ENCODE peak calls at places on chromosome 11, in nine cellular contexts. H, K, M, F, C, L, J, V and N are unnamed samples.

GRCh38 chr11:8060801-8061554 is 20.0 kb upstream of the TUB start:
- DNase-seq in F (peak), C (no peak), K (peak), H (no peak), M (peak), V (peak), L (no peak), J (no peak), N (peak)

GRCh38 chr11:128316541-128317206 is 270.7 kb downstream of the ETS1 start:
- DNase-seq in M (peak), J (no peak), C (no peak), K (no peak), F (no peak), H (no peak), L (no peak), V (no peak), N (no peak)

GRCh38 chr11:6320411-6321207 is at the start of gene CAVIN3:
- DNase-seq in H (peak), K (peak), L (peak), C (peak), J (peak), F (peak), V (no peak), M (peak), N (peak)

GRCh38 chr11:64604458-64605247 is 13.6 kb downstream of the SLC22A12 start:
- DNase-seq in J (no peak), F (no peak), H (no peak), M (no peak), L (no peak), K (no peak), C (no peak), V (no peak), N (no peak)

GRCh38 chr11:6603287-6604080 is at the start of the genes ILK and RRP8:
- DNase-seq in K (peak), M (peak), L (peak), J (peak), C (peak), H (peak), V (peak), F (peak), N (peak)

GRCh38 chr11:68950776-68951175 is 30.0 kb downstream of the MRGPRD start:
- DNase-seq in K (no peak), M (no peak), V (no peak), L (no peak), J (no peak), F (no peak), C (no peak), H (no peak), N (no peak)

GRCh38 chr11:58980159-58980843 is 41.0 kb downstream of the GLYATL1 start:
- DNase-seq in V (no peak), K (no peak), M (no peak), H (no peak), C (no peak), J (no peak), F (no peak), L (no peak), N (no peak)

GRCh38 chr11:69209936-69210659 is 54.4 kb downstream of the SMIM38 start:
- DNase-seq in V (no peak), L (no peak), C (no peak), J (no peak), H (no peak), F (no peak), M (no peak), K (no peak), N (no peak)

GRCh38 chr11:116511684-116512083 is 261.1 kb downstream of the BUD13 start:
- DNase-seq in F (no peak), L (peak), M (no peak), H (no peak), V (no peak), K (no peak), C (no peak), J (no peak), N (no peak)

GRCh38 chr11:11567862-11568650 is 53.7 kb downstream of the GALNT18 start:
- DNase-seq in V (peak), H (no peak), F (no peak), C (no peak), M (no peak), J (no peak), L (no peak), K (peak), N (peak)

GRCh38 chr11:43936081-43936480 is 6.4 kb upstream of the C11orf96 start:
- DNase-seq in L (no peak), H (no peak), V (no peak), J (no peak), C (no peak), K (peak), F (no peak), M (no peak), N (no peak)

GRCh38 chr11:46918087-46918751 is at the start of gene LRP4:
- DNase-seq in M (peak), L (peak), K (peak), H (peak), F (no peak), C (peak), J (peak), V (no peak), N (no peak)

GRCh38 chr11:115065314-115065713 is 387.0 kb downstream of the NXPE2 start:
- DNase-seq in J (no peak), L (no peak), F (no peak), V (no peak), M (no peak), K (no peak), C (no peak), H (no peak), N (no peak)

GRCh38 chr11:78365381-78365792 is 52.2 kb downstream of the GAB2 start:
- DNase-seq in F (no peak), V (no peak), L (no peak), J (no peak), K (peak), M (peak), H (peak), C (no peak), N (no peak)

GRCh38 chr11:59206635-59207034 is 6.1 kb downstream of the MPEG1 start:
- DNase-seq in C (no peak), V (peak), H (peak), L (peak), F (no peak), K (peak), M (peak), J (peak), N (no peak)

GRCh38 chr11:110362916-110363574 is 66.6 kb upstream of the RDX start:
- DNase-seq in H (peak), M (peak), V (no peak), L (peak), F (no peak), C (peak), K (peak), J (peak), N (no peak)

GRCh38 chr11:10716122-10716521 is 22.6 kb upstream of the IRAG1 start:
- DNase-seq in K (no peak), V (no peak), M (no peak), L (no peak), J (no peak), F (no peak), C (no peak), H (no peak), N (peak)

GRCh38 chr11:70590356-70590991 is 192.1 kb downstream of the CTTN start:
- DNase-seq in V (no peak), L (no peak), J (peak), C (no peak), F (no peak), M (no peak), K (no peak), H (no peak), N (no peak)

GRCh38 chr11:131618203-131618602 is 247.8 kb downstream of the NTM start:
- DNase-seq in V (no peak), J (no peak), F (no peak), M (peak), H (no peak), L (no peak), K (peak), C (no peak), N (peak)
- H3K4me3 ChIP-seq in V (no peak), J (no peak), F (no peak), M (no peak), H (no peak), L (no peak), K (no peak), C (no peak), N (no peak)

GRCh38 chr11:85725510-85726258 is 39.7 kb upstream of the CCDC89 start:
- DNase-seq in C (no peak), K (peak), F (peak), M (peak), J (no peak), V (no peak), L (no peak), H (no peak), N (peak)
- TF ChIP-seq CTCF in C (no peak), K (peak), F (peak), M (no peak), J (no peak), V (no peak), L (no peak), H (no peak), N (peak)

GRCh38 chr11:27471588-27472397 is 797 bp downstream of the LGR4 start:
- DNase-seq in C (peak), M (peak), V (no peak), K (peak), F (no peak), H (peak), L (peak), J (peak), N (no peak)

GRCh38 chr11:27472398-27473016 is at the start of gene LGR4:
- DNase-seq in M (peak), H (peak), L (peak), K (peak), F (peak), C (peak), J (peak), V (peak), N (peak)

GRCh38 chr11:27475622-27476021 is 3.0 kb upstream of the LGR4 start:
- DNase-seq in V (no peak), C (no peak), K (no peak), J (no peak), F (no peak), L (no peak), H (no peak), M (no peak), N (no peak)

GRCh38 chr11:27471067-27471587 is 1.5 kb downstream of the LGR4 start:
- DNase-seq in M (no peak), F (no peak), L (peak), V (no peak), J (no peak), C (no peak), H (peak), K (no peak), N (no peak)

GRCh38 chr11:27473017-27473406 is 422 bp upstream of the LGR4 start:
- DNase-seq in F (no peak), H (no peak), K (no peak), M (no peak), V (no peak), L (no peak), J (no peak), C (no peak), N (no peak)
- H3K4me3 ChIP-seq in F (peak), H (peak), K (peak), M (peak), V (peak), L (no peak), J (no peak), C (peak), N (peak)

GRCh38 chr11:126766425-126766824 is 234.1 kb downstream of the KIRREL3 start:
- DNase-seq in C (no peak), J (no peak), M (no peak), K (no peak), L (no peak), H (no peak), F (no peak), V (no peak), N (no peak)
- TF ChIP-seq CTCF in C (no peak), J (no peak), M (no peak), K (no peak), L (no peak), H (no peak), F (no peak), V (no peak), N (no peak)

DNA sequence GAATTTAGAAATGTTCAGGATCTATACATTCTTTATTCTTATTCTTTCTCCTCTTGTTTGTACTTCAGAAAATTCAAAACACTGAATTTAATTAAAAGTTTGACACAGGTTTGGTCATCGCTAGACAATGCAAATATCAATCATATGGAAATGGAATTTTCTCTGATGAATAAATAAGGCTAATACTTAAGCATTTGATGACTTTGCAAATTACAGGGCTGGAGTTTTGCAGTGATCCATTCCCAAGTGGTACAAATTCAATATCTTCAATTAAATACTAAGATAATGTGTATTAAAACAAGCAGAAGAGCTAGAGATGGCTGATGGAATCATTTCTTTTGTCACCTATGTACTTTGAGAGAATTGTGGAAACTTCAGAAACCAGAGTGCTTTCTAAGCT is 439.6 kb downstream of the DYNC2H1 start:
- DNase-seq in M (no peak), V (no peak), H (no peak), K (no peak), C (no peak), L (no peak), F (no peak), J (no peak), N (no peak)
- H3K4me3 ChIP-seq in M (no peak), V (no peak), H (no peak), K (no peak), C (no peak), L (no peak), F (no peak), J (no peak), N (no peak)

DNA sequence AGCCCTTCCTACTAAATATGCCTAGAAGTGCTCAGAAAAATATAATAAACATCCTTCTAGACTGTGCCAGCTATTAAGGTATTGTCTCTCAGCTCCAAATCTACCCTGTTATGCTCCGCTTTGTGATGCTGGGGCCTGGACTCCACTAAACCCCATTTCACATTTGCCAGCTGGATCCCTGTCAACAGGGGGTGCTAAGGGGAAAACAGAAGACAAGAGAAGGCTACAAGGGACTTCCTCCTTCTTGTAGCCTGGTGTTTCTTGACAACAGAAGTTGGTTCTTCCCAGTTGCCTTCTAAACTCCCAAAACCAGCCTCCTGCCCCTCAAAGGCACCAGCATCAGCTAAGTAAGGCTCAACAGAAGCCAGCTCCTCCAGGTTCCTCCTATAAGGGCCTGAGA is 5.2 kb downstream of the NUMA1 start:
- DNase-seq in J (no peak), H (no peak), M (peak), L (no peak), K (peak), V (no peak), C (no peak), F (no peak), N (no peak)
- TF ChIP-seq CTCF in J (no peak), H (peak), M (peak), L (no peak), K (no peak), V (no peak), C (no peak), F (peak), N (no peak)

GRCh38 chr11:45163956-45164575 is 17.6 kb downstream of the PRDM11 start:
- DNase-seq in M (no peak), V (peak), H (no peak), F (no peak), C (no peak), L (no peak), K (no peak), J (no peak), N (no peak)
- H3K4me3 ChIP-seq in M (no peak), V (peak), H (no peak), F (no peak), C (no peak), L (no peak), K (no peak), J (no peak), N (no peak)